ENCODE peak calls at places on chromosome 4, in eight cellular contexts. D is suprapubic skin, E is hepatocyte, Z is fibroblast of lung, P is astrocyte of the spinal cord, O is adrenal gland, M is H9, I is dorsolateral prefrontal cortex. L is an unnamed sample.

GRCh38 chr4:74536557-74536956 is 91.6 kb downstream of the AREG start:
- DNase-seq in D (no peak), E (no peak), Z (peak; percentile 52), P (peak; percentile 38), O (no peak), M (no peak), I (no peak), L (no peak)

GRCh38 chr4:152427971-152428370 is 107.9 kb downstream of the FBXW7 start:
- DNase-seq in D (no peak), E (no peak), Z (no peak), P (no peak), O (no peak), M (no peak), I (no peak), L (no peak)

GRCh38 chr4:610411-611261 is 14.7 kb upstream of the PDE6B start:
- DNase-seq in D (peak; percentile 69), E (peak; percentile 49), Z (peak; percentile 47), P (peak; percentile 4), O (peak; percentile 41), M (no peak), I (no peak), L (peak; percentile 68)

GRCh38 chr4:84596826-84597225 is 13.9 kb downstream of the CDS1 start:
- DNase-seq in D (no peak), E (peak; percentile 55), Z (no peak), P (no peak), O (no peak), M (peak; percentile 67), I (no peak), L (no peak)

GRCh38 chr4:3331511-3332394 is 38.9 kb downstream of the RGS12 start:
- DNase-seq in D (no peak), E (no peak), Z (no peak), P (no peak), O (no peak), M (no peak), I (no peak), L (no peak)

GRCh38 chr4:86569103-86569870 is 24.8 kb upstream of the PTPN13 start:
- DNase-seq in D (no peak), E (no peak), Z (no peak), P (no peak), O (no peak), M (no peak), I (no peak), L (no peak)

GRCh38 chr4:150318971-150319370 is 240.7 kb downstream of the DCLK2 start:
- DNase-seq in D (no peak), E (no peak), Z (no peak), P (no peak), O (no peak), M (no peak), I (no peak), L (no peak)

GRCh38 chr4:60724623-60725022 is 475.5 kb upstream of the ADGRL3 start:
- DNase-seq in D (no peak), E (peak; percentile 38), Z (peak; percentile 76), P (peak; percentile 83), O (peak; percentile 50), M (no peak), I (no peak), L (no peak)

GRCh38 chr4:102734591-102735385 is 26.0 kb downstream of the MANBA start:
- DNase-seq in D (no peak), E (peak; percentile 39), Z (peak; percentile 24), P (peak; percentile 15), O (no peak), M (no peak), I (no peak), L (no peak)

GRCh38 chr4:14345356-14345775 is 656.9 kb upstream of the CPEB2 start:
- DNase-seq in D (no peak), E (no peak), Z (peak; percentile 74), P (peak; percentile 67), O (peak; percentile 23), M (no peak), I (no peak), L (no peak)

GRCh38 chr4:36256398-36256828 is 12.1 kb upstream of the ARAP2 start:
- DNase-seq in D (no peak), E (no peak), Z (no peak), P (no peak), O (no peak), M (no peak), I (no peak), L (peak; percentile 65)

GRCh38 chr4:67327245-67327860 is 217.9 kb downstream of the CENPC start:
- DNase-seq in D (no peak), E (peak; percentile 82), Z (peak; percentile 47), P (peak; percentile 61), O (peak; percentile 49), M (peak; percentile 38), I (peak; percentile 72), L (peak; percentile 71)

GRCh38 chr4:135319685-135320084 is 1118.1 kb upstream of the PABPC4L start:
- DNase-seq in D (no peak), E (no peak), Z (peak; percentile 1), P (no peak), O (no peak), M (no peak), I (no peak), L (no peak)

GRCh38 chr4:94595880-94596483 is 144.2 kb downstream of the PDLIM5 start:
- DNase-seq in D (no peak), E (peak; percentile 55), Z (peak; percentile 82), P (peak; percentile 72), O (no peak), M (no peak), I (no peak), L (no peak)

GRCh38 chr4:94590493-94590892 is 138.8 kb downstream of the PDLIM5 start:
- DNase-seq in D (no peak), E (no peak), Z (no peak), P (no peak), O (no peak), M (no peak), I (no peak), L (no peak)

GRCh38 chr4:94598758-94599157 is 147.0 kb downstream of the PDLIM5 start:
- DNase-seq in D (no peak), E (no peak), Z (no peak), P (no peak), O (no peak), M (no peak), I (no peak), L (no peak)

GRCh38 chr4:94591289-94591688 is 139.5 kb downstream of the PDLIM5 start:
- DNase-seq in D (no peak), E (no peak), Z (no peak), P (no peak), O (no peak), M (no peak), I (no peak), L (no peak)

DNA sequence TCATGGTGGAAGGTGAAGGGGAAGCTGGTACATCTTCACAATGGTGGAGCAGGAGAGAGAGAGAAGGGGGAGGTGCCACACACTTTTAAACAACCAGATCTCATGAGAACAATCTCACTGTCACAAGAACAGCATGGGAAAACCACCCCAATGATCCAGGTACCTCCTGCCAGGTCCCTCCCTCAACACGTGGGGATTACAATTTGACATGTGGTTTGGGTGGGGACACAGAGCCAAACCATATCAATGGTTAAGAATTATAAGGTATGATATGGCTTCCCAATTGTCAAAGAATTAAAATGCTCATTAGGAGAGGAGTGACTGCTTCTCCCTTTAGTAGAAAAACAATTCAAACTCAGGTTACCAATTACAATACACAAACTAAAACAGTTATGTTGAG is 143.3 kb downstream of the PDLIM5 start:
- DNase-seq in D (no peak), E (no peak), Z (no peak), P (no peak), O (no peak), M (no peak), I (no peak), L (no peak)
- TF ChIP-seq CTCF in D (no peak), E (no peak), Z (no peak), P (no peak), O (no peak), M (no peak), I (no peak), L (no peak)

GRCh38 chr4:40369437-40370278 is 34.5 kb downstream of the CHRNA9 start:
- DNase-seq in D (no peak), E (peak; percentile 77), Z (no peak), P (no peak), O (no peak), M (no peak), I (no peak), L (no peak)
- TF ChIP-seq CTCF in D (no peak), E (no peak), Z (no peak), P (no peak), O (no peak), M (no peak), I (no peak), L (no peak)

GRCh38 chr4:121823505-121824170 is at the start of gene CCNA2:
- DNase-seq in D (peak; percentile 98), E (peak; percentile 96), Z (peak; percentile 97), P (peak; percentile 98), O (peak; percentile 97), M (peak; percentile 98), I (peak; percentile 98), L (peak; percentile 92)

GRCh38 chr4:121822047-121822446 is 1.6 kb downstream of the CCNA2 start:
- DNase-seq in D (no peak), E (no peak), Z (no peak), P (no peak), O (no peak), M (no peak), I (no peak), L (no peak)

GRCh38 chr4:121824950-121825349 is 1.3 kb upstream of the CCNA2 start:
- DNase-seq in D (no peak), E (no peak), Z (no peak), P (no peak), O (no peak), M (no peak), I (no peak), L (no peak)

GRCh38 chr4:121824171-121824527 is 466 bp upstream of the CCNA2 start:
- DNase-seq in D (no peak), E (no peak), Z (no peak), P (no peak), O (no peak), M (no peak), I (no peak), L (no peak)

GRCh38 chr4:121822796-121823504 is 733 bp downstream of the CCNA2 start:
- DNase-seq in D (no peak), E (peak; percentile 45), Z (peak; percentile 24), P (peak; percentile 41), O (peak; percentile 14), M (peak; percentile 32), I (no peak), L (peak; percentile 28)
- TF ChIP-seq CTCF in D (no peak), E (peak; percentile 5), Z (peak; percentile 9), P (no peak), O (no peak), M (peak; percentile 25), I (no peak), L (no peak)

DNA sequence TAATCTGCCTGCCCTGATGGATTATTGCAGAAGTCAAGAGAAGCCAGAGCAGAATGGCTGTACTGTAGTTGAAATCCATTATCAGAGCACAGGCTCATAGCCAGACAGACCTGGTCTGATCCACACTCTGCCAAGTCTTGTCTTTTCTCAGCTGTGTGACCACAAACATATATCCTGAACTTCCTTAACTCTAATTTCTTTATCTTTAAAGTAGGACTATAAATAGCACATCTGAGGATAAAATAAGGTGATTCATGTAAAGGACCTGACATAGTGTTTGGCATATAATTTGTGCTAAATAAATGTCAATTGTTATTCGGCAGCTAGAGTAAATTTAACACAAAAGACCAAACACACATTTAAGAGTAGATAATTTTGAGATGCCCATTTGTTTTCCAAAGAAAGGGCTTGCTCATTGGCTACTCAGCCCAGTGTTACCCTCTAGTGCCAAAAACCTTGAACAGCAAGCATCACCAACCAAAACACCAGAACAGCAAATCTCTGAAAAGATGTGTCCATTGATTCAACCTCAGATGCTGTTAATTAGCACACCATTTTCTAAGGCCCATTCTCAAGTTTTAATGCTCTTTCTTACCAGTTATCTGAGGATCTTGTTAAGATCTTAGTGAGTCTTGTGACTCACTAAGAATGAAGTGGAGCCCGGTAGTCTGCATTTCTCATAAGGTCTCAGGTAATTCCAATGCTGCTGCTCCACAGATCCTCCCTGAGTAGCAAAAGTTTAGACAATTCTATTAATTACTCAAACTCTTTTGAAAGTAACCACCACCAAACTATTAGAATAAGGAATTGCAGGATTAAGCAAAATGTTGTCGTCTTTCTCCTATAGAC is 108.8 kb downstream of the HHIP start:
- DNase-seq in D (no peak), E (no peak), Z (peak; percentile 58), P (peak; percentile 77), O (no peak), M (peak; percentile 34), I (peak; percentile 15), L (no peak)
- TF ChIP-seq CTCF in D (no peak), E (peak; percentile 21), Z (peak; percentile 62), P (peak; percentile 69), O (peak; percentile 11), M (peak; percentile 73), I (peak; percentile 53), L (peak; percentile 33)